ENCODE peak calls at places on chromosomes 4 and X, in four cellular contexts. C is HepG2, M is K562, T is HCT116. E is an unnamed sample.

GRCh38 chr4:3697033-3697432 is 69.2 kb upstream of the ADRA2C start:
- DNase-seq in T (no peak), C (no peak), M (no peak), E (no peak)

GRCh38 chr4:55543858-55544257 is 2.9 kb downstream of the CLOCK start:
- DNase-seq in C (no peak), T (peak), M (peak), E (no peak)

GRCh38 chr4:2948895-2949781 is 14.1 kb downstream of the NOP14 start:
- DNase-seq in C (no peak), T (peak), M (no peak), E (peak)

GRCh38 chr4:3304831-3305609 is 12.2 kb downstream of the RGS12 start:
- DNase-seq in M (no peak), T (no peak), C (no peak), E (no peak)

GRCh38 chrX:129825746-129826505 is 17.8 kb downstream of the ZDHHC9 start:
- DNase-seq in C (peak), T (no peak), M (no peak), E (no peak)

GRCh38 chr4:47490550-47490949 is 5.5 kb downstream of the ATP10D start:
- DNase-seq in T (peak), M (no peak), C (peak), E (peak)

GRCh38 chrX:145002776-145003175 is 244.5 kb upstream of the SPANXN1 start:
- DNase-seq in C (no peak), T (no peak), M (no peak), E (no peak)

GRCh38 chrX:47540754-47541538 is 20.1 kb upstream of the ARAF start:
- DNase-seq in C (peak), M (peak), T (peak), E (peak)

GRCh38 chr4:98657531-98658286 is 702 bp downstream of the TSPAN5 start:
- DNase-seq in C (no peak), M (no peak), T (no peak), E (peak)

GRCh38 chr4:112593438-112594133 is 43.1 kb downstream of the ZGRF1 start:
- DNase-seq in C (no peak), T (no peak), M (no peak), E (no peak)

GRCh38 chr4:176499518-176499917 is 179.8 kb downstream of the SPCS3 start:
- DNase-seq in C (no peak), T (no peak), M (no peak), E (no peak)

GRCh38 chr4:65654976-65655375 is 15.3 kb downstream of the EPHA5 start:
- DNase-seq in T (no peak), C (no peak), M (no peak), E (no peak)

GRCh38 chrX:43633081-43633480 is 23.0 kb upstream of the MAOA start:
- DNase-seq in T (no peak), C (no peak), M (no peak), E (no peak)

GRCh38 chr4:146333187-146333894 is 119.0 kb downstream of the REELD1 start:
- DNase-seq in C (peak), T (no peak), M (no peak), E (no peak)

GRCh38 chrX:71911023-71911730 is 532 bp downstream of the NHSL2 start:
- DNase-seq in M (no peak), T (no peak), C (no peak), E (no peak)

GRCh38 chr4:168874083-168874482 is 136.0 kb downstream of the CBR4 start:
- DNase-seq in C (no peak), T (no peak), M (no peak), E (no peak)

DNA sequence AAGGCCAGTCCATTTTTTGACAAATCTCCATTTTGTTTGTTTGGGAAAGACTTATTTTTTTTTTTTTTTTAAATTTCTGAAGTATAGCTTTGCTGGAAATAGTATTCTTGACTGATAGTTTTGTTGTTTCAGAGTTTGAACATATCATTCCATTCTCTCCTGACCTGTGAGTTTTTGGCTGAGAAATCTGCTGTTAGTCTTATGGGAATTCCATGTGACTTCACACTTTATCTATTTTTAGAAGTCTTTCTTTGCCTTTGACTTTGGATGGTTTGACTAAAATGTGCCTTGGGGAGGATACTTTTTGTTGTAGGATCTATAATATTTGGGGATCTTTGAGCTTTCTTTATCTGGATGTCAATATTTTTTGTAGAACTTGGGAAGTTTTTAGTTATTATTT is 10.7 kb upstream of the ADAM29 start:
- DNase-seq in C (no peak), T (no peak), M (no peak), E (no peak)
- TF ChIP-seq JUND in C (no peak), T (no peak), M (no peak), E (no peak)

GRCh38 chr4:128527356-128527755 is 239.7 kb upstream of the PGRMC2 start:
- DNase-seq in C (no peak), T (no peak), M (no peak), E (no peak)

GRCh38 chr4:128524311-128524710 is 236.7 kb upstream of the PGRMC2 start:
- DNase-seq in T (peak), M (no peak), C (no peak), E (peak)

GRCh38 chr4:128528177-128528576 is 240.6 kb upstream of the PGRMC2 start:
- DNase-seq in M (no peak), T (no peak), C (no peak), E (no peak)

GRCh38 chr4:128525387-128525786 is 237.8 kb upstream of the PGRMC2 start:
- DNase-seq in M (peak), C (no peak), T (no peak), E (peak)

DNA sequence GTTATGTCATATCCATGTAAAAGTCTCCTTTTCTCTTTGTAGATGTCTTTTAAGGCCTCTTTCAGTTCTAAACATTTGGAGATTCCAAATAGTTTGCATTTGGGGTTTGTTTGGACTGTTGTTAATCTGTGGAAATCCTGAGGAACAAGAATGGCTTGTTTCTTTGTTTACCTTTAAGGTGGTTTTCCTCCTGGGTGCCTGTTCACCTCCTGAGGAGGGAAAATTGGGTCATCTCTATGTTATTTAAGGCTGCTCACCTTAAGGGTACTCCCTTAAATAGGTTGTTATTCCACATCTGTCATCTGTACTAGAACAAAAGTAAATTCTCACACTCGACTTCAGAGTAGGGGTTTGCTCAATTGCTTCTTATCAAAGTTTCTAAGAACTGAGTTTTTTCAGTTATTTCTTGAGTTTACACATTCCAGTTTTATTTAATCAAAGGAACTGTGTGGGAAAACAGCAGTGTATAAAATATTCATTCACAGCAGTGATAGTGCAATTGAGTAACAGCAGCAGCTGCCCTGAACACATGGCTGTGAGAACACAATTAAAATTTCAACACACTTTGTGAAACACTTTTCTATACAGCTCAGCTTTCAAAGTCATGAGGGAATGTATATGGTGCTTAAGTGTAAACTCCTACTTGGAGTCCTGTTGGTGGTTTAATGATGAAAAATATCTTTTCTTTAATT is 238.5 kb upstream of the PGRMC2 start:
- DNase-seq in C (no peak), M (no peak), T (no peak), E (no peak)
- TF ChIP-seq JUND in C (no peak), M (no peak), T (no peak), E (peak)

GRCh38 chrX:15242899-15243555 is 26.9 kb downstream of the ASB9 start:
- DNase-seq in C (peak), T (peak), M (peak), E (peak)
- TF ChIP-seq JUND in C (no peak), T (no peak), M (no peak), E (no peak)

GRCh38 chr4:86640469-86640868 is 46.4 kb downstream of the PTPN13 start:
- DNase-seq in C (no peak), T (no peak), M (no peak), E (no peak)
- TF ChIP-seq JUND in C (no peak), T (no peak), M (no peak), E (no peak)

GRCh38 chrX:79161655-79162054 is 17.2 kb downstream of the GPR174 start:
- DNase-seq in C (no peak), M (no peak), T (no peak), E (no peak)
- TF ChIP-seq JUND in C (no peak), M (no peak), T (no peak), E (no peak)

DNA sequence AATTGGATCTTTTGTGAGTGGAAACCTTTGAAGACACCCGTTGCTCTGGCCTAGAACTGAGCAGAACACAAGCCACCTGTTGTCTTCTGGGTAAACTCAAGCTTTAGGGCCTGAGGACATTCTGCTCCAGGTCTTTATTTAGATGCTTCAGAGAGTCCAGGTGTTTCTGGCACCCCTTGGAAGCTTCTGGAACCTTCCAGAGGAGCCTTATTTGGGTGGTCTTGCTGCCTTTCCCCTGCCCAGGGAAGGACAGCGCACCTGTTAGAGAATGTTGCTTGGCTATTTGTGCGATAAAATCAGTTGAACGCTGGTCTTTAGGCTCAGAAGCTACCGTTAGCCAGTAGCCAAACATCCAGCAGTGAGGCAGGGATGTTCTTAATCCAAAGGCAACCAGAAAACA is 3.0 kb downstream of the ZNF275 start:
- DNase-seq in C (no peak), T (no peak), M (no peak), E (no peak)
- TF ChIP-seq JUND in C (no peak), T (no peak), M (no peak), E (no peak)

E was measured in T47D.